ENCODE peak calls at places on chromosome 1, in four cellular contexts. H is K562, R is GM12892, C is GM12878. F is an unnamed sample.

GRCh38 chr1:215132156-215132555 is 49.6 kb downstream of the KCNK2 start:
- DNase-seq in C (no peak), H (no peak), R (no peak), F (no peak)

GRCh38 chr1:39919545-39919944 is 17.8 kb upstream of the MYCL start:
- DNase-seq in R (peak; percentile 73), H (peak; percentile 86), C (peak; percentile 35), F (peak; percentile 77)

GRCh38 chr1:156053770-156054499 is at the start of gene UBQLN4:
- DNase-seq in C (no peak), H (peak; percentile 91), R (peak; percentile 89), F (peak; percentile 92)

GRCh38 chr1:50268049-50268448 is 155.2 kb downstream of the DMRTA2 start:
- DNase-seq in C (no peak), R (no peak), H (peak; percentile 26), F (no peak)

GRCh38 chr1:55064861-55065263 is 25.5 kb downstream of the PCSK9 start:
- DNase-seq in H (no peak), R (no peak), C (no peak), F (no peak)

GRCh38 chr1:43327549-43328292 is 9.9 kb upstream of the MPL start:
- DNase-seq in C (no peak), R (no peak), H (no peak), F (no peak)

GRCh38 chr1:213399695-213400094 is 348.7 kb downstream of the RPS6KC1 start:
- DNase-seq in C (no peak), R (no peak), H (no peak), F (no peak)

GRCh38 chr1:168583571-168583970 is 7.2 kb downstream of the XCL1 start:
- DNase-seq in C (no peak), H (no peak), R (no peak), F (no peak)

GRCh38 chr1:206556748-206557635 is 49.7 kb downstream of the RASSF5 start:
- DNase-seq in C (no peak), R (peak; percentile 68), H (peak; percentile 89), F (peak; percentile 60)

GRCh38 chr1:5711079-5711478 is 281.1 kb downstream of the NPHP4 start:
- DNase-seq in C (no peak), R (no peak), H (no peak), F (no peak)

GRCh38 chr1:84550826-84551225 is 23.4 kb downstream of the CTBS start:
- DNase-seq in C (no peak), R (no peak), H (no peak), F (no peak)

GRCh38 chr1:162367073-162367472 is 9.6 kb downstream of the SPATA46 start:
- DNase-seq in R (no peak), C (no peak), H (no peak), F (no peak)

GRCh38 chr1:29761159-29761928 is 525.0 kb downstream of the PTPRU start:
- DNase-seq in H (no peak), R (no peak), C (no peak), F (no peak)

GRCh38 chr1:50562106-50562505 is 138.9 kb upstream of the DMRTA2 start:
- DNase-seq in H (no peak), C (no peak), R (no peak), F (no peak)

GRCh38 chr1:228870041-228870713 is 134.9 kb downstream of the RHOU start:
- DNase-seq in C (no peak), R (no peak), H (no peak), F (no peak)

DNA sequence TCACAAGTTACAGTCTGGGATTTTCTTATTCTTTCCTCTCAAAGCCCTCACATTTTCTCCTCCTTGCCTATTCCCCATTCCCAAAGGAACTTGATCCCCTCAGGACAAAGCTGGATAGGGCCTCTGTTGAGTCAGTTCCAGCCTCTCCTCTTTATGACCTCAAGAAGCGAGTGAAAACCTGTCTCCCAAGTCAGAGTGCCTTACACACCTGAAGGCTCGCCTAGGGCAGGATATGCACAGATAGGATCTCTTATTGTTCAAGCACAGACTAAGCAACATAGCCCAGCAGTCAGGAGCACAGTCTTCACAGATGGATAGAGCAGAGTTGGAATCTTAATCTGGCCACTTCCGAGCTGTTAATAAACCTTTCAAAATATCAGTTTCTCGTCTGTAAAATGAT is 60.8 kb upstream of the PRRC2C start:
- DNase-seq in R (no peak), C (no peak), H (no peak), F (no peak)
- TF ChIP-seq TAF1 in R (no peak), C (no peak), H (no peak), F (no peak)

GRCh38 chr1:109804660-109805059 is 40.9 kb upstream of the EPS8L3 start:
- DNase-seq in R (no peak), H (no peak), C (no peak), F (no peak)
- TF ChIP-seq TAF1 in R (no peak), H (no peak), C (no peak), F (no peak)

DNA sequence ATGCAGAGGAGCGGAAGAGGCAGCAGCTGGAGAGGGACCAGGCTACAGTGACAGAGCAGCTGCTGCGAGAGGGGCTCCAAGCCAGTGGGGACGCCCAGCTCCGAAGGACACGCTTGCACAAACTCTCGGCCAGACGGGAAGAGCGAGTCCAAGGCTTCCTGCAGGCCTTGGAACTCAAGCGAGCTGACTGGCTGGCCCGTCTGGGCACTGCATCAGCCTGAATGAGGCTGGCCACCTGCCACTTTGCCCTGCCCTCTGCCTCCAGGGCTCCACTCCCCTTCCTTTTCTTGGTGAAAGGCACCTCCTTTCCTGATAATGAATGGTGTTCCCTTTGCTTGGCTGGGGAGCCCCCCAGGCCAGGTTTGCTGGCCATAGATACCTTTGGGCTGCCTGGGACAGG is 3.3 kb upstream of the HMGN2 start:
- DNase-seq in R (no peak), H (no peak), C (no peak), F (no peak)
- TF ChIP-seq TAF1 in R (no peak), H (no peak), C (no peak), F (no peak)

GRCh38 chr1:22876359-22877111 is 96.1 kb downstream of the LACTBL1 start:
- DNase-seq in R (no peak), C (no peak), H (no peak), F (no peak)
- TF ChIP-seq TAF1 in R (no peak), C (no peak), H (no peak), F (no peak)

DNA sequence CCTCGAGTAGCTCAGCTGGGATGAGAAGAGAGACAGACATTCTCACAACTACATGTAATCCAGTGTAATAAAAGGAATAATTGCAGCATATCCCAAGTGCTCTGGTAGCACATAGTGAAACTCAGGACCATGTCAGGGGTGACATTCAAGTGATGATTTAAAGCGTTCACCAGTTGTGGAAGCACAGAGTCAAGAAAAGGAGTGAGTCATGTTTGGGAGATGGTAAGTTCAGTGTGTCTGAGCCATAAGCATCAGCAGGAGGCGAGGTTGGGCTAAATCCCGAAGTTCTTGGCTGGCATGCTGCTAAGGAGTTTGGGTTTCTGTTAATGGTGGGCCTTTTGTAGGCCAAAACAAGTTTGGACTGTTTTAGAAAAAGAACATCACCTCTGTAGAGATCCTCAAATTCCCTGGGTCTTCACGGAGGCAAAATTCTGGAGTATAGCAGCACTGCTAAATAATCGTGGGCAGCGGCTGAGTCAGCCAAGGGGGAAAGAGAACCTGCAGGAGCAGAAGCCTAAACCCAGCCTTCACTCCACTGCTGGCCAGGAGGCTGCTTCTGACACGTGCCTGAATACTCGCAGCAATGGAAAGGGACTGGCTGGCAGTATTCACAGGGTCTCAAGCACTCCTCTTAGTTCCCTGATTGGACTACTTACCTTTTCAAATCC is 7.2 kb upstream of the NHLH1 start:
- DNase-seq in C (no peak), H (peak; percentile 20), R (no peak), F (no peak)
- TF ChIP-seq TAF1 in C (no peak), H (no peak), R (no peak), F (no peak)